ENCODE peak calls at places on chromosome 21, in four cellular contexts. One of them, this sample, is unnamed.

GRCh38 chr21:31011412-31011811 is 26.9 kb downstream of the KRTAP19-8 start:
- DNase-seq in GM12878: no peak
- DNase-seq in HepG2: no peak
- DNase-seq in K562: no peak
- DNase-seq in this sample: no peak

GRCh38 chr21:28068455-28069358 is 924.0 kb downstream of the LTN1 start:
- DNase-seq in GM12878: no peak
- DNase-seq in HepG2: no peak
- DNase-seq in K562: no peak
- DNase-seq in this sample: no peak

GRCh38 chr21:26912466-26912865 is 54.4 kb downstream of the ADAMTS5 start:
- DNase-seq in GM12878: no peak
- DNase-seq in HepG2: no peak
- DNase-seq in K562: no peak
- DNase-seq in this sample: no peak

GRCh38 chr21:42833439-42833815 is 45.9 kb downstream of the WDR4 start:
- DNase-seq in GM12878: peak
- DNase-seq in HepG2: peak
- DNase-seq in K562: peak
- DNase-seq in this sample: peak

GRCh38 chr21:26939532-26940181 is 27.2 kb downstream of the ADAMTS5 start:
- DNase-seq in GM12878: no peak
- DNase-seq in HepG2: no peak
- DNase-seq in K562: no peak
- DNase-seq in this sample: no peak

GRCh38 chr21:27703806-27704205 is 736.9 kb upstream of the ADAMTS5 start:
- DNase-seq in GM12878: no peak
- DNase-seq in HepG2: no peak
- DNase-seq in K562: no peak
- DNase-seq in this sample: no peak

GRCh38 chr21:39503138-39503762 is 51.5 kb downstream of the SH3BGR start:
- DNase-seq in GM12878: no peak
- DNase-seq in HepG2: no peak
- DNase-seq in K562: no peak
- DNase-seq in this sample: no peak

GRCh38 chr21:39673736-39674135 is 61.0 kb downstream of the B3GALT5 start:
- DNase-seq in GM12878: no peak
- DNase-seq in HepG2: no peak
- DNase-seq in K562: no peak
- DNase-seq in this sample: no peak

GRCh38 chr21:45270306-45270821 is 17.3 kb downstream of the POFUT2 start:
- DNase-seq in GM12878: no peak
- DNase-seq in HepG2: no peak
- DNase-seq in K562: no peak
- DNase-seq in this sample: peak

GRCh38 chr21:43904316-43904925 is 39.4 kb downstream of the AGPAT3 start:
- DNase-seq in GM12878: no peak
- DNase-seq in HepG2: no peak
- DNase-seq in K562: no peak
- DNase-seq in this sample: no peak

GRCh38 chr21:26544208-26544607 is 28.9 kb downstream of the CYYR1 start:
- DNase-seq in GM12878: no peak
- DNase-seq in HepG2: no peak
- DNase-seq in K562: no peak
- DNase-seq in this sample: no peak

GRCh38 chr21:22096314-22096713 is 1098.1 kb downstream of the NCAM2 start:
- DNase-seq in GM12878: no peak
- DNase-seq in HepG2: no peak
- DNase-seq in K562: no peak
- DNase-seq in this sample: no peak
- TF ChIP-seq POLR2AphosphoS5 in GM12878: no peak
- TF ChIP-seq POLR2AphosphoS5 in HepG2: no peak
- TF ChIP-seq POLR2AphosphoS5 in K562: no peak
- TF ChIP-seq POLR2AphosphoS5 in this sample: no peak

DNA sequence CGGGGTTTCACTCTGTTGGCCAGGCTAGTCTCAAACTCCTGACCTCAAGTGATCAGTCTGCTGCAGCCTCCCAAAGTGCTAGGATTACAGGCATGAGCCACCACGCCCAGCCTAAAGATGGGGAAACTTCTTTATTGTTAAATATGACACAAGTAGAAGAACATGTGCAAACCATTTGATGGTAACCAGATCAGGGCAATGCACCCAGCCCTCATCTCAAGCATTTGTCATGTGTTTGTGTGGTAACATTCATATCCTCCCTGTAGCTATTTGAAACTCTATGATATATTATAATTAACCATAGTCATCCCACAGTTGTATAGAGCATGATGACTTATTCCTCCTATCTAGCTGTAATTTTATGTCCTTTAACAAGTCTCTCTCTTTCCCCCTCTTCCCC is 119.5 kb upstream of the TMPRSS2 start:
- DNase-seq in GM12878: no peak
- DNase-seq in HepG2: no peak
- DNase-seq in K562: no peak
- DNase-seq in this sample: no peak
- TF ChIP-seq JUNB in GM12878: no peak
- TF ChIP-seq JUNB in HepG2: no peak
- TF ChIP-seq JUNB in K562: no peak
- TF ChIP-seq JUNB in this sample: no peak

DNA sequence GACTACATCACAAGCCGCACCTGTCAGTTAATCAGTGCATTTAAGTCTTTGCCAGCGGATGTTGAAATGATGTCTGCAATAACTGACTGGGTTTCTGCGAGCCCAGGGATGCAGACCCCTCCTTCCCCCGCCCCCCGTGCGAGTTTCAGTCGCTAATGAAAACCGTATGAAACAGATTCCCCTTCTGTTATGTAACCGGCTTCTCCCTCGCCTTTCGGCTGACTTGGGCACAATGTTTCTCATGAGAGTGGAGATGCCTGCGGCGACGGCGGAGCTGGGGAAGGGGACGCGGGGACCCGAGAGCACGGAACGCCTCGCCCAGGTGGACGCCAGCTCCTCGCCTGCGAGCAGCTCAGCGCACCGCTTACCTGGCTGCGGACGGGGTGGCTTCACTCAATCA is 741 bp downstream of the KCNJ6 start:
- DNase-seq in GM12878: no peak
- DNase-seq in HepG2: no peak
- DNase-seq in K562: no peak
- DNase-seq in this sample: peak
- TF ChIP-seq EZH2 in GM12878: no peak
- TF ChIP-seq EZH2 in HepG2: no peak
- TF ChIP-seq EZH2 in K562: no peak
- TF ChIP-seq EZH2 in this sample: no peak

GRCh38 chr21:16418211-16418610 is 688.4 kb downstream of the USP25 start:
- DNase-seq in GM12878: no peak
- DNase-seq in HepG2: no peak
- DNase-seq in K562: no peak
- DNase-seq in this sample: no peak

GRCh38 chr21:16420086-16420724 is 690.4 kb downstream of the USP25 start:
- DNase-seq in GM12878: no peak
- DNase-seq in HepG2: peak
- DNase-seq in K562: no peak
- DNase-seq in this sample: no peak

GRCh38 chr21:16418663-16419062 is 688.9 kb downstream of the USP25 start:
- DNase-seq in GM12878: no peak
- DNase-seq in HepG2: no peak
- DNase-seq in K562: no peak
- DNase-seq in this sample: no peak

GRCh38 chr21:16422702-16423101 is 692.9 kb downstream of the USP25 start:
- DNase-seq in GM12878: no peak
- DNase-seq in HepG2: no peak
- DNase-seq in K562: no peak
- DNase-seq in this sample: no peak

GRCh38 chr21:16419188-16419874 is 689.5 kb downstream of the USP25 start:
- DNase-seq in GM12878: no peak
- DNase-seq in HepG2: peak
- DNase-seq in K562: no peak
- DNase-seq in this sample: peak
- TF ChIP-seq POLR2AphosphoS5 in GM12878: no peak
- TF ChIP-seq POLR2AphosphoS5 in HepG2: no peak
- TF ChIP-seq POLR2AphosphoS5 in K562: no peak
- TF ChIP-seq POLR2AphosphoS5 in this sample: no peak

DNA sequence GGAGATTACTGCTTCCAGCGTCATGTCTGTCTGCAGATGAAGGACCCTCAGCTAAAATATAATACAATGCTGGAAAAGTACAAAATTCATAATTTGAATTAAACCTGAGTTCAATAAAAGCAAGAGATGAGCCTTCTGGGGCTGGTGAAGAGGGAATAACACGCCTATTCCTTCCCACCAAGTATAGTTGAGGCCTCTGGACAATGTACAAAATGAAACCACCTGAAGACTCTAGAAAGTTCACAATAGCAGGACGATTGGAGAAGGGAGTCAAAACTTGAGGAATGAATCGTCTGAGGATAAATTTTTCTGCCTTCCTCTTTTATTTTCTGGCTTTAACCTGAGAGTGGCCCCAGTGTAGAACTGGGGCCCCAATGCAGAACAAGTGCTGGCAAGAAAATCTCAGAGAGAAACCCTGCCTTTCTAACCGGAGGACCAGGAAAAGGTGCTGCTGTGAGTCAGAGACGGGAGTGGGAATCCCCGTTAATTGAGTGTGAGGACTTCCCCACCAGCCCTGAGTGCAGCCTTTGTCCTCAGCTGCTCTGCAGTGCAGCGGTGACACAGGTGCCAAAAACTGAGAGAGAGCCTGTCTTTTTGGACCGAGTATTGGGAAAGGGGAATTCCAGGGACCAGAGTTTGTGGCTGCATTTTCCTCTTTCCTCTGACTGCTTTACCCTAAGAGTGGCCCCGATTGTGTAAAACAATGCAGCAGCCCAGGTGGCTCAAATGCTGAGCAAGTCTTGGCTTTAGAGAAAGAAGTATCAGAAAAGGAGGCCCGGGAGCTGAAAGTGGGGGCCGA is 264.9 kb downstream of the DYRK1A start:
- DNase-seq in GM12878: peak
- DNase-seq in HepG2: no peak
- DNase-seq in K562: no peak
- DNase-seq in this sample: peak
- TF ChIP-seq JUNB in GM12878: peak
- TF ChIP-seq JUNB in HepG2: no peak
- TF ChIP-seq JUNB in K562: no peak
- TF ChIP-seq JUNB in this sample: no peak

This sample was measured in GM23338.